ENCODE peak calls at places on chromosomes 16 and 17, in eight cellular contexts. E is HCEC 1CT; N is caudate nucleus; K is stimulated activated CD4-positive, alpha-beta T cell treated with anti-CD3 and anti-CD28 coated beads, Interleukin-12 subunit alpha, Interleukin-12 subunit beta, amount 100 ng/mL, for 4 hours; P is smooth muscle cell of the brain vasculature; J is effector memory CD8-positive, alpha-beta T cell; G is activated naive CD4-positive, alpha-beta T cell; D is activated CD4-positive, alpha-beta T cell treated with anti-CD3 and anti-CD28 coated beads, Interleukin-2, amount 50 U/mL, for 4 hours. O is an unnamed sample.

GRCh38 chr17:17304521-17304985 is 1.4 kb downstream of the NT5M start:
- DNase-seq in E (no peak), N (no peak), K (no peak), P (no peak), J (peak), G (no peak), D (no peak), O (no peak)

GRCh38 chr17:79417589-79417988 is 193.3 kb downstream of the RBFOX3 start:
- DNase-seq in E (no peak), N (no peak), K (no peak), P (no peak), J (no peak), G (no peak), D (no peak), O (no peak)

GRCh38 chr16:72658888-72659717 is 388.8 kb downstream of the ZFHX3 start:
- DNase-seq in E (peak), N (no peak), K (no peak), P (no peak), J (no peak), G (no peak), D (no peak), O (no peak)

GRCh38 chr17:40173091-40173777 is 4.0 kb upstream of the RAPGEFL1 start:
- DNase-seq in E (no peak), N (no peak), K (no peak), P (no peak), J (no peak), G (no peak), D (no peak), O (no peak)

GRCh38 chr17:77318021-77318420 is 177.3 kb downstream of the SEC14L1 start:
- DNase-seq in E (no peak), N (no peak), K (no peak), P (no peak), J (no peak), G (no peak), D (no peak), O (no peak)

GRCh38 chr17:81512984-81513668 is 527 bp upstream of the ACTG1 start:
- DNase-seq in E (peak), N (peak), K (no peak), P (no peak), J (peak), G (peak), D (peak), O (no peak)

GRCh38 chr17:3935140-3935542 is 18.9 kb upstream of the P2RX1 start:
- DNase-seq in E (peak), N (no peak), K (peak), P (no peak), J (no peak), G (peak), D (no peak), O (no peak)

GRCh38 chr17:2924211-2924610 is 128.0 kb downstream of the RAP1GAP2 start:
- DNase-seq in E (no peak), N (no peak), K (no peak), P (no peak), J (no peak), G (no peak), D (no peak), O (no peak)

O was measured in Panc1.